ENCODE peak calls at places on chromosome 20, in four cellular contexts. B is PC-9, N is GM10248, R is B cell. K is an unnamed sample.

GRCh38 chr20:51631011-51631950 is 88.8 kb upstream of the NFATC2 start:
- DNase-seq in B (peak; percentile 62), N (no peak), R (no peak), K (peak; percentile 83)

GRCh38 chr20:63064745-63065711 is 58.3 kb upstream of the BHLHE23 start:
- DNase-seq in B (peak; percentile 28), N (no peak), R (no peak), K (no peak)

GRCh38 chr20:4573564-4574355 is 147.9 kb upstream of the PRND start:
- DNase-seq in B (peak; percentile 17), N (no peak), R (no peak), K (no peak)

GRCh38 chr20:17857639-17858449 is 110.8 kb downstream of the SNX5 start:
- DNase-seq in B (no peak), N (no peak), R (no peak), K (no peak)

GRCh38 chr20:5945963-5946362 is 4.4 kb downstream of the TRMT6 start:
- DNase-seq in B (no peak), N (no peak), R (no peak), K (no peak)

GRCh38 chr20:51409192-51409875 is 133.2 kb downstream of the NFATC2 start:
- DNase-seq in B (no peak), N (no peak), R (no peak), K (no peak)

GRCh38 chr20:50259705-50260479 is 69.3 kb downstream of the CEBPB start:
- DNase-seq in B (peak; percentile 71), N (no peak), R (no peak), K (no peak)

GRCh38 chr20:44598413-44599290 is 16.3 kb downstream of the PKIG start:
- DNase-seq in B (no peak), N (no peak), R (no peak), K (no peak)

GRCh38 chr20:18984238-18985200 is 170.9 kb downstream of the SCP2D1 start:
- DNase-seq in B (no peak), N (no peak), R (no peak), K (no peak)

GRCh38 chr20:51966296-51966971 is 164.1 kb upstream of the SALL4 start:
- DNase-seq in B (peak; percentile 67), N (peak; percentile 50), R (peak; percentile 10), K (peak; percentile 83)

GRCh38 chr20:23937303-23938117 is 51.1 kb downstream of the GGTLC1 start:
- DNase-seq in B (peak; percentile 75), N (peak; percentile 47), R (peak; percentile 53), K (peak; percentile 21)

GRCh38 chr20:53943522-53944291 is 126.7 kb downstream of the BCAS1 start:
- DNase-seq in B (peak; percentile 17), N (peak; percentile 45), R (peak; percentile 62), K (peak; percentile 65)

GRCh38 chr20:8309638-8310037 is 177.6 kb downstream of the PLCB1 start:
- DNase-seq in B (no peak), N (no peak), R (no peak), K (no peak)

GRCh38 chr20:24735263-24735662 is 213.8 kb upstream of the CST7 start:
- DNase-seq in B (no peak), N (no peak), R (no peak), K (no peak)

GRCh38 chr20:63318391-63319163 is 25.6 kb downstream of the COL20A1 start:
- DNase-seq in B (no peak), N (no peak), R (no peak), K (no peak)

GRCh38 chr20:34570859-34571306 is 12.4 kb downstream of the MAP1LC3A start:
- DNase-seq in B (no peak), N (no peak), R (no peak), K (no peak)

GRCh38 chr20:58854638-58855471 is 2.3 kb downstream of the GNAS start:
- DNase-seq in B (no peak), N (no peak), R (peak; percentile 30), K (no peak)

GRCh38 chr20:23235173-23236027 is 115.2 kb upstream of the NXT1 start:
- DNase-seq in B (peak; percentile 43), N (peak; percentile 45), R (peak; percentile 22), K (peak; percentile 23)

GRCh38 chr20:16388731-16389130 is 184.5 kb downstream of the KIF16B start:
- DNase-seq in B (no peak), N (peak; percentile 35), R (no peak), K (no peak)

GRCh38 chr20:56187791-56188190 is 60.7 kb upstream of the MC3R start:
- DNase-seq in B (no peak), N (no peak), R (no peak), K (no peak)

GRCh38 chr20:57160985-57161384 is 105.5 kb downstream of the BMP7 start:
- DNase-seq in B (no peak), N (no peak), R (no peak), K (no peak)

GRCh38 chr20:36850759-36851158 is 25.2 kb upstream of the TLDC2 start:
- DNase-seq in B (no peak), N (no peak), R (no peak), K (no peak)

GRCh38 chr20:64205611-64206026 is 41.4 kb downstream of the MYT1 start:
- DNase-seq in B (no peak), N (no peak), R (no peak), K (no peak)

GRCh38 chr20:56861590-56861989 is 232.5 kb downstream of the TFAP2C start:
- DNase-seq in B (no peak), N (no peak), R (no peak), K (no peak)

GRCh38 chr20:31666258-31667042 is 28.7 kb downstream of the COX4I2 start:
- DNase-seq in B (no peak), N (no peak), R (peak; percentile 30), K (no peak)

GRCh38 chr20:653110-653589 is at the start of gene SRXN1:
- DNase-seq in B (peak; percentile 94), N (peak; percentile 95), R (peak; percentile 84), K (peak; percentile 91)

GRCh38 chr20:64049060-64049886 is at the start of gene SOX18:
- DNase-seq in B (peak; percentile 51), N (no peak), R (peak; percentile 53), K (peak; percentile 52)

GRCh38 chr20:19368351-19368750 is 155.9 kb downstream of the SLC24A3 start:
- DNase-seq in B (no peak), N (no peak), R (no peak), K (no peak)

GRCh38 chr20:18190466-18191233 is 53.0 kb downstream of the KAT14 start:
- DNase-seq in B (no peak), N (no peak), R (no peak), K (no peak)

GRCh38 chr20:24465730-24466129 is 3.7 kb upstream of the SYNDIG1 start:
- DNase-seq in B (no peak), N (no peak), R (no peak), K (no peak)

GRCh38 chr20:62374431-62375152 is 7.5 kb upstream of the LAMA5 start:
- DNase-seq in B (no peak), N (no peak), R (no peak), K (no peak)

GRCh38 chr20:49446808-49447207 is 35.7 kb downstream of the KCNB1 start:
- DNase-seq in B (no peak), N (no peak), R (no peak), K (no peak)

DNA sequence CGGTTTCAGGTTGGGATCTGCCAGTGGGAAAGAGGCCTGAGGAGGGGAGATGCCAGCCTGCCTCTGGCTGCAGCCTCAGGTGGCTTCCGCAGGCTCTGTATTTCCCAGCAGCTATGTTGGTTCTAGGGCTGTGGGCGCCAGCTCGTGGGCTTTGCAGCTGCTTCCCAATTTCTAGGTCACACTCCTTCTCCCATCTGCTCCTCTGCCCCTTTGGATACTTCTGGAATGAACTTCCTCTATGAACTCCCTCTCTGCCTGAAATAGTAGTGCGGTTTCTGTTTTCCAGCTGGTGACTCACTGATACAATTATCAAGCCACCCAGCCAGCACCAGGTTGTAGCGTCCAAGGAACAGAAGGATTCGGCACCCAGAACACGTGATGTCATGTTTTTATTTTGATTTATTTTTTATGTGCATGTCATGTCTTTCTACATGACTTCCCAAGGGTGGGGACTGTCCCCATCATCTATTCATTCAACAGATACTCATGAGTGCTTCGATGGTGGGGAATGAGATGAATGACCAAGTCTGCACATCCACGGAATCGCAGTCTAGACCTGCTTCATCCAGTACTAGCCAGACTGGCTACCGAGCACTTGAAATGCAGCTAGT is 38.0 kb downstream of the TGM2 start:
- DNase-seq in B (peak; percentile 69), N (no peak), R (no peak), K (peak; percentile 64)
- TF ChIP-seq CTCF in B (no peak), N (no peak), R (no peak), K (no peak)

DNA sequence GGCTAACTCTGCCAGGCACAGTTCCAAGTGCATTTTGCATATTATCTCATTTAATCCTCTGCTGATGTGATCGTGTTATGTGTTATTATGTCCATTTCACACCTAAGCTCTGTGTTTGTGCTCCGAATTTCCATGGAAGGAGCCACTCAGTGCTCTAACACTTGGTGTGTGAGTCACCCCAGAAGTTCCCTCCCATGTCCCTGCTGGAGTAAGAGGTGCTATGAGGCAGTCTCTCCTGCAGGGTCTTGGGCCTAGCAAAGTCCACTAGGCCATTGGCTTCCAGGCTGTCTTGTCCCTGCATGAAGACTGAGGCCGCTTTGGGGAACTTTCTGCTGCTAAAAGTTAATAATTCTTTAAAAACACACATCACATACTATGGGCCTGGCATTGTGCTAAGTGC is 405.9 kb upstream of the SULF2 start:
- DNase-seq in B (no peak), N (no peak), R (no peak), K (peak; percentile 28)
- TF ChIP-seq CTCF in B (no peak), N (no peak), R (no peak), K (no peak)

GRCh38 chr20:60035486-60035885 is 77.3 kb downstream of the CDH26 start:
- DNase-seq in B (no peak), N (no peak), R (no peak), K (no peak)
- TF ChIP-seq CTCF in B (no peak), N (no peak), R (no peak), K (no peak)

DNA sequence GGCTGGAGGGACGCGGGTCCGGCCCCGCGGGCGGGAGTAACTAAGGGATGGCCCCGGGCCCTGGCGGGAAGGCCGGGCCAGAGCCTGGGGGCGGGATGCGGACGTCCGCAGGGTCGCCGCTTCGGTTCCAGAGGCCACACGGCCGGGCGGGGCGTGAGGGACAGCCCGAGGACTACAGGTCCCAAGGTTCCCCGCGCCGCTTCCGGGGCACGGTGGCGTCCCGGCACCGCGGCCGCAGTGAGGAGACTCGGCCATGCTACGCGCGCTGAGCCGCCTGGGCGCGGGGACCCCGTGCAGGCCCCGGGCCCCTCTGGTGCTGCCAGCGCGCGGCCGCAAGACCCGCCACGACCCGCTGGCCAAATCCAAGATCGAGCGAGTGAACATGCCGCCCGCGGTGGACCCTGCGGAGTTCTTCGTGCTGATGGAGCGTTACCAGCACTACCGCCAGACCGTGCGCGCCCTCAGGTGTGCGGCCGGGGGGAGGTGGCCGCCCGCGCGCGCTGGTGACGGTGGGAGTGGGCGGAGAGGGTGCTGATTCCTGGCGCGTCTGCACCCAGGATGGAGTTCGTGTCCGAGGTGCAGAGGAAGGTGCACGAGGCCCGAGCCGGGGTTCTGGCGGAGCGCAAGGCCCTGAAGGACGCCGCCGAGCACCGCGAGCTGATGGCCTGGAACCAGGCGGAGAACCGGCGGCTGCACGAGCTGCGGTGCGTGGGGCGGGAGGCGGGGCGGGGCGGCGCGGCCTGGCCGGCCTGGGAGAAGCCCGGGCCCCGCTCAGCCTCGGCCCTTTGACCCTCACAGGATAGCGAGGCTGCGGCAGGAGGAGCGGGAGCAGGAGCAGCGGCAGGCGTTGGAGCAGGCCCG is at the start of gene MRPS26:
- DNase-seq in B (peak; percentile 91), N (peak; percentile 94), R (peak; percentile 90), K (peak; percentile 86)
- TF ChIP-seq CTCF in B (no peak), N (no peak), R (no peak), K (no peak)

GRCh38 chr20:3492669-3493068 is 21.9 kb downstream of the ATRN start:
- DNase-seq in B (no peak), N (no peak), R (no peak), K (no peak)

GRCh38 chr20:3494218-3494617 is 23.4 kb downstream of the ATRN start:
- DNase-seq in B (no peak), N (no peak), R (no peak), K (no peak)
- TF ChIP-seq CTCF in B (no peak), N (no peak), R (no peak), K (no peak)

GRCh38 chr20:39103732-39104131 is 141.6 kb downstream of the DHX35 start:
- DNase-seq in B (no peak), N (no peak), R (no peak), K (no peak)
- TF ChIP-seq CTCF in B (no peak), N (no peak), R (no peak), K (no peak)